ENCODE peak calls at places on chromosomes 6 and 20, in four cellular contexts. T is fibroblast of the aortic adventitia, G is dorsolateral prefrontal cortex, Z is tibial nerve. F is an unnamed sample.

GRCh38 chr6:142802124-142802523 is 142.9 kb downstream of the HIVEP2 start:
- DNase-seq in Z (no peak), G (no peak), T (peak; percentile 95), F (no peak)

GRCh38 chr6:52346503-52346902 is 15.4 kb upstream of the PAQR8 start:
- DNase-seq in T (peak; percentile 16), G (no peak), Z (no peak), F (no peak)

GRCh38 chr6:43954311-43955131 is 172.7 kb downstream of the MRPL14 start:
- DNase-seq in T (no peak), Z (no peak), G (no peak), F (no peak)

GRCh38 chr6:155163616-155164015 is 100.2 kb upstream of the CLDN20 start:
- DNase-seq in Z (no peak), G (no peak), T (no peak), F (no peak)

GRCh38 chr6:90005048-90005827 is 111.0 kb downstream of the GJA10 start:
- DNase-seq in T (peak; percentile 15), Z (peak; percentile 18), G (no peak), F (no peak)

GRCh38 chr6:98433325-98433724 is 401.0 kb upstream of the POU3F2 start:
- DNase-seq in T (no peak), Z (no peak), G (no peak), F (no peak)

GRCh38 chr6:167443098-167443680 is 118.3 kb downstream of the TTLL2 start:
- DNase-seq in G (no peak), Z (no peak), T (no peak), F (no peak)

GRCh38 chr6:156890627-156891300 is 113.6 kb downstream of the ARID1B start:
- DNase-seq in T (peak; percentile 34), Z (no peak), G (no peak), F (no peak)

GRCh38 chr6:170462366-170463020 is 90.6 kb downstream of the PSMB1 start:
- DNase-seq in G (no peak), Z (no peak), T (no peak), F (no peak)

GRCh38 chr6:96923871-96924493 is 546 bp upstream of the KLHL32 start:
- DNase-seq in T (no peak), Z (no peak), G (no peak), F (no peak)

GRCh38 chr6:104003803-104004516 is 855.8 kb downstream of the HACE1 start:
- DNase-seq in Z (no peak), G (no peak), T (no peak), F (no peak)

GRCh38 chr6:47009583-47009982 is 32.5 kb downstream of the ADGRF1 start:
- DNase-seq in Z (no peak), G (no peak), T (no peak), F (no peak)

GRCh38 chr6:28491984-28492317 is 23.6 kb downstream of the GPX6 start:
- DNase-seq in T (no peak), G (no peak), Z (no peak), F (no peak)

GRCh38 chr6:108689279-108690161 is 128.8 kb downstream of the FOXO3 start:
- DNase-seq in Z (peak; percentile 82), T (peak; percentile 88), G (no peak), F (peak; percentile 68)

GRCh38 chr6:32952817-32953739 is at the start of gene HLA-DMA:
- DNase-seq in T (peak; percentile 97), Z (peak; percentile 60), G (peak; percentile 61), F (peak; percentile 44)

GRCh38 chr20:37567671-37568588 is 40.3 kb upstream of the BLCAP start:
- DNase-seq in Z (no peak), G (no peak), T (no peak), F (no peak)

GRCh38 chr20:33686984-33687366 is 790 bp upstream of the E2F1 start:
- DNase-seq in Z (no peak), T (no peak), G (no peak), F (no peak)

GRCh38 chr20:33684533-33685327 is 1.5 kb downstream of the E2F1 start:
- DNase-seq in T (no peak), Z (no peak), G (no peak), F (no peak)

GRCh38 chr20:33685328-33686007 is 717 bp downstream of the E2F1 start:
- DNase-seq in Z (no peak), T (no peak), G (no peak), F (no peak)

GRCh38 chr20:33687370-33687915 is 1.3 kb upstream of the E2F1 start:
- DNase-seq in G (no peak), Z (no peak), T (peak; percentile 61), F (no peak)

GRCh38 chr20:33686008-33686983 is at the start of gene E2F1:
- DNase-seq in T (peak; percentile 75), Z (peak; percentile 92), G (peak; percentile 96), F (peak; percentile 81)
- TF ChIP-seq CTCF in T (peak; percentile 39), Z (peak; percentile 49), G (peak; percentile 69), F (no peak)

GRCh38 chr6:122476131-122476530 is 4.5 kb upstream of the SERINC1 start:
- DNase-seq in G (no peak), Z (no peak), T (peak; percentile 42), F (no peak)
- TF ChIP-seq CTCF in G (peak; percentile 45), Z (no peak), T (peak; percentile 49), F (no peak)

DNA sequence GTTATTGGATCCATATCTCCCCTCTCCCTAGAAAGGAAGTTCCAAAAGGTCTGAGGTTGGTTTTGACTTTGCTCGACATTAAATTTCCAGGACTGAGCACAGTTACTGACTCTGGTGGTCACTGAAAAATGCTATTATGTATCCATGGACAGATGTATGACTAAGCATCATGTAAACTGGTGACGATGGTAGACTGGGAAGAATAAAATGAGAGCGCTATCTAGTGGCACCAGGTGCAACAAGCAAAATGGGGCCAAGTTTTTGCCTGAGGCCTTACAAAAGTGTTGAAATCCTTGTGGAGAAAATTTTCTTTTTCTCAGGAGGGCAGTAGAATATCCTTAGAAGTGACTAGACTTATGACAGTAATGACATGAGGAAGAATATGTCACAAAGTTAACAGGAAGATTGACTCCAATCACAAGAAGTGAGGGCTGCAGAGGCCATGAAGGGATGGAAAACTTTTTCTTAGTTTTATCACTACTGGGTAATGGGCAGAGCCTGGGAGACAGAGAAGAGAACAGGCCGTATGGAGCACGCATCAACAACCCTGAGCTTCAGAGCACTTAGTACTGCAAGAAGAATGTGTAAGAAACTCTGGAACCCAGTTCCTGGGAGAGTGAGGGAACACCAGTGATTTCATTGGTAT is 88.9 kb upstream of the ELOVL5 start:
- DNase-seq in Z (no peak), T (peak; percentile 84), G (no peak), F (no peak)
- TF ChIP-seq CTCF in Z (peak; percentile 39), T (peak; percentile 62), G (peak; percentile 70), F (no peak)

GRCh38 chr6:39433630-39434029 is 111.1 kb upstream of the KCNK16 start:
- DNase-seq in T (no peak), Z (no peak), G (no peak), F (no peak)

GRCh38 chr6:39428152-39428551 is 105.7 kb upstream of the KCNK16 start:
- DNase-seq in Z (no peak), G (no peak), T (no peak), F (no peak)

GRCh38 chr6:39430968-39431523 is 108.5 kb upstream of the KCNK16 start:
- DNase-seq in T (no peak), Z (peak; percentile 37), G (peak; percentile 81), F (no peak)

GRCh38 chr6:39430446-39430845 is 107.9 kb upstream of the KCNK16 start:
- DNase-seq in G (no peak), Z (no peak), T (no peak), F (no peak)

GRCh38 chr6:39432311-39433025 is 110.0 kb upstream of the KCNK16 start:
- DNase-seq in T (no peak), Z (no peak), G (no peak), F (no peak)
- TF ChIP-seq CTCF in T (no peak), Z (no peak), G (no peak), F (no peak)

F was measured in omental fat pad.